ENCODE peak calls at places on chromosomes 11 and 22, in four cellular contexts. X is uterus, I is prostate gland, L is nephron progenitor cell. B is an unnamed sample.

GRCh38 chr11:95248666-95249467 is 17.9 kb upstream of the SESN3 start:
- DNase-seq in X (no peak), L (no peak), I (no peak), B (no peak)

GRCh38 chr11:66172146-66172545 is 96.3 kb upstream of the RAB1B start:
- DNase-seq in X (no peak), L (peak), I (no peak), B (no peak)

GRCh38 chr11:11035331-11035730 is 177.5 kb upstream of the ZBED5 start:
- DNase-seq in L (no peak), X (no peak), I (no peak), B (no peak)

GRCh38 chr22:26559961-26560575 is 29.9 kb downstream of the TPST2 start:
- DNase-seq in X (no peak), I (no peak), L (no peak), B (no peak)

GRCh38 chr22:22110548-22111266 is 128.1 kb upstream of the TOP3B start:
- DNase-seq in X (peak), I (no peak), L (peak), B (peak)

GRCh38 chr22:30894371-30894740 is 74.2 kb downstream of the MORC2 start:
- DNase-seq in L (no peak), X (no peak), I (no peak), B (no peak)

GRCh38 chr11:21110378-21110777 is 441.0 kb downstream of the NELL1 start:
- DNase-seq in X (no peak), L (no peak), I (no peak), B (no peak)

GRCh38 chr11:83057721-83058120 is 14.0 kb downstream of the RAB30 start:
- DNase-seq in X (no peak), I (no peak), L (no peak), B (no peak)

GRCh38 chr11:132576706-132577105 is 955.6 kb downstream of the OPCML start:
- DNase-seq in L (no peak), I (no peak), X (no peak), B (no peak)

GRCh38 chr11:79942071-79942470 is 501.2 kb upstream of the TENM4 start:
- DNase-seq in X (no peak), I (no peak), L (no peak), B (no peak)

GRCh38 chr22:17562906-17563870 is at the start of gene SLC25A18:
- DNase-seq in L (no peak), X (peak), I (no peak), B (no peak)

GRCh38 chr11:15179167-15179566 is 64.4 kb downstream of the INSC start:
- DNase-seq in I (no peak), X (no peak), L (no peak), B (no peak)

GRCh38 chr11:126194121-126194543 is 17.3 kb downstream of the RPUSD4 start:
- DNase-seq in I (peak), X (peak), L (peak), B (no peak)

GRCh38 chr11:75421035-75421602 is 11.9 kb downstream of the KLHL35 start:
- DNase-seq in X (no peak), I (no peak), L (no peak), B (no peak)

GRCh38 chr11:13664351-13664750 is 4.1 kb upstream of the FAR1 start:
- DNase-seq in X (no peak), L (no peak), I (no peak), B (no peak)

GRCh38 chr11:607971-608659 is 7.6 kb downstream of the IRF7 start:
- DNase-seq in I (no peak), L (no peak), X (no peak), B (no peak)

GRCh38 chr22:39205344-39206021 is 39.3 kb downstream of the PDGFB start:
- DNase-seq in I (no peak), X (no peak), L (no peak), B (no peak)

GRCh38 chr11:33128739-33129138 is 32.5 kb downstream of the CSTF3 start:
- DNase-seq in L (no peak), I (peak), X (no peak), B (no peak)

DNA sequence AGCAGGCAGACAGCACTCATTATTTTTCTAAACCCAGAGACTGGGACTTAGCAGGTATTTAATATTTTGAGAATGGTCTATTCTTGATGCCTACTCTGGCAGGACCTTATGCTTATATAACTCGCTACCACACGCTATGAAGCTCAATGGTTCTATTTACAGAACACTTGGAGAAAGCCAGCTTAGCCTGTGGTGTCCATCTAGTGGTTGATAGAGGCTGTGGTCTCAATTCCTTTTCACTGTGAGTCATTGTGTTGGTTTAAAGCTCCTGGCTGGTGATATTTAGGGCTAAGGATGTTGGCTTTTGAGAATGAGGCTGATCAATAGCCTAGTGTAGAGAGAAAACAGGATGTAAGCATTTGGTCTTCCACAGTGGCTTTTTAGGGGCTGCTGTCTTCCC is 206.4 kb downstream of the DBX1 start:
- DNase-seq in I (no peak), L (no peak), X (no peak), B (no peak)
- TF ChIP-seq CTCF in I (peak), L (peak), X (peak), B (no peak)

GRCh38 chr11:23509023-23509422 is 648.7 kb upstream of the CCDC179 start:
- DNase-seq in X (no peak), L (no peak), I (no peak), B (no peak)
- TF ChIP-seq CTCF in X (no peak), L (no peak), I (no peak), B (no peak)

DNA sequence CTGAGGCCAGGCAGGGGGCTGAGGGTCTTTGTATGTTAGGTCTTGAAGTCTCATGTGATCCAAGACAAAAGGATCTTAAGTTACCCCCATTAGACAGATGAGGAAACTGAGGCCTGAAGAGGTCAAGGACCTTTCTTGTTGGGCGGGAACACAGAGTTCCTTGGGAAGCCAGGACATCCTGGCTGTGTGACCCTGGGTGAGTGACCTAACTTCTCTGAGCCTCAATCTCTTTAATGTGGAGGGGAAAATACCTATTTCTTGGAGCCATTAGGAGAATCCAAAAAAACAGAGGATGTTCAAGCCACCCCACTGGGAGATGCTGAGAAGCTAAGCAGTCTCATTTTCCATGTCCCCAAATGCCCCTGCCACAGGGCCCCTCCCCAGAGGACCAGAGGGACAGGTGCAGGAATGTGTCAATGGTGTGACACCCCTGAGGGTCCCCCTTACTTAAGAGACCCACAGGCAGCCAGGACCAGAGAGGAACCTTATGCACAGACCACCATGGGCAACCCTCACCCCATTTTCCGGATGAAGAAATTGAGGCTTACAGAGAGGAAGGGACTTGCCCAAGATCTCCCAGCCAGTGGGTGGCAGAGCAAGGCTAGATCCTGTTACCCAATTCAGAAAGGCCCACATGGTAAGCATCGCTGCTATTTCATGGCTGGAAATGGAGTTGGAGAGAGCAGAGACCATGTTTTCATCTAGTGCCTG is 8.0 kb downstream of the RAC2 start:
- DNase-seq in I (no peak), L (no peak), X (no peak), B (no peak)
- TF ChIP-seq CTCF in I (no peak), L (no peak), X (no peak), B (no peak)

DNA sequence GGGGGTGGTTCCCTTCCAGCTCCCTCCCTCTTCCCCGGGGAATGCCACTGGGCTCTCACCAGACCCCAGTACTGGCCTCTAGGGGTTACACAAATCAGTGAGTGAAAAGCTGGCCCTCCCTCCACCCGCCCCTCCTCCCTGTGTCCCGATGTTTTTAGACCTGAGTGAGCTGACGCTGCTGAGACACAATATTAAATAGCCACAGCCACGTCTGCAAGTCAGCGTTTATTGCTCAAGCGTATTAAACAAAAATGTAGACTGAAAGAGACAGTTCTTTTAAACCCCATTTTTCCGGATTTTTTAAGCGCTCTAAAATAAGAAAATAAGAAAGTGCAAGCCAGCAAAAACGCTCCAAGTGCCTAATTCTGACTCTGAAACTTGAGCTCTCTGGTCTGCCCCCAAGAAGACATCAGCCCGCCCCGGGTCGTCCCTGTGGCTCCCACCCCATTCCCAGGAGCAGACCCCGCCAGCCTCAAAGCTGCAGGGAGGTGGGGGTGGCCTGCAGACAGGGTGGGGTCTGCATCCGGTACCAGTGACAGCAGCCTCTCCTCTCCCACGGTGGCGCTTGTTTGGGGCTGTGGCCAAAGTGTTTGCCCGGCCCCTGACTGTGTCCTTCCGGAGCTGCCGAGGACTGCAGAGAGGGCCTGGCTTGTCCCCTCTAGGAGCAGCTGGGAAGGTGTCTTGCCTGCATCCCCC is 1.2 kb upstream of the TTLL8 start:
- DNase-seq in I (no peak), X (no peak), L (peak), B (no peak)
- TF ChIP-seq CTCF in I (no peak), X (no peak), L (peak), B (no peak)

GRCh38 chr11:102661040-102661439 is 35.9 kb upstream of the MMP20 start:
- DNase-seq in I (no peak), X (no peak), L (no peak), B (no peak)

GRCh38 chr11:102669664-102670063 is 35.9 kb downstream of the MMP27 start:
- DNase-seq in L (no peak), X (no peak), I (no peak), B (no peak)

GRCh38 chr11:102662607-102663006 is 37.5 kb upstream of the MMP20 start:
- DNase-seq in I (no peak), L (no peak), X (no peak), B (no peak)

GRCh38 chr11:102664001-102664752 is 39.0 kb upstream of the MMP20 start:
- DNase-seq in L (no peak), I (no peak), X (no peak), B (no peak)

GRCh38 chr11:102666331-102666957 is 39.1 kb downstream of the MMP27 start:
- DNase-seq in L (peak), I (peak), X (no peak), B (no peak)
- TF ChIP-seq CTCF in L (peak), I (peak), X (peak), B (no peak)

DNA sequence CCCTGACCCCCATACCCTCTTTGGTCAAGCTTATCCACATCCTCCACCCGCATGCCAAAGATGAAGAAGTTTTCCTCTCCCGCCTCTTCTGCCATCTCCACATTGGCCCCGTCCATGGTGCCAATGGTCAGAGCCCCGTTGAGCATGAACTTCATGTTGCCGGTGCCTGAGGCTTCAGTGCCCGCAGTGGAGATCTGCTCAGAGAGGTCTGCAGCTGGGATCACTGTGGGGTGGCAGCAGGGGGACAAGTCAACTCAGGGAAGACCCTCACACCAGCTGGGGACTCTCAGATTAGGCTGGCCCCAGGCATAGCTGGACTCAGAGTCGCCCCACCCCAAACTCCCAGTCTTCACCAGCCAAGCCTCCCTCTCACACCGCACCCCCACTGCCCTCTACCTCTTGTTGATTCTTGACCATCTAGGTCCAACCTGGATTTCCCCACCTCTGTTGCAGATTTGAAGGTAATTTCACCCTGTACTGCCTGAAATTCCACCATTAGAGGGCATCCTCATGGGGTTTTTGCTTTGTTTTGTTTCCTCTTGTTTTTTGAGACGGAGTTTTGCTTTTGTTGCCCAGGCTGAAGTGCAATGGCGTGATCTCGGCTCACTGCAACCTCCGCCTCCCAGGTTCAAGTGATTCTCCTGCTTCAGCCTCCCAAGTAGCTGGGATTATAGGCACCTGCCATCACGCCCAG is 6.6 kb upstream of the RASGRP2 start:
- DNase-seq in I (no peak), L (no peak), X (no peak), B (no peak)
- TF ChIP-seq CTCF in I (no peak), L (no peak), X (no peak), B (no peak)

GRCh38 chr11:70063555-70063954 is 14.6 kb upstream of the ANO1 start:
- DNase-seq in X (no peak), L (no peak), I (peak), B (no peak)
- TF ChIP-seq CTCF in X (no peak), L (no peak), I (no peak), B (no peak)

DNA sequence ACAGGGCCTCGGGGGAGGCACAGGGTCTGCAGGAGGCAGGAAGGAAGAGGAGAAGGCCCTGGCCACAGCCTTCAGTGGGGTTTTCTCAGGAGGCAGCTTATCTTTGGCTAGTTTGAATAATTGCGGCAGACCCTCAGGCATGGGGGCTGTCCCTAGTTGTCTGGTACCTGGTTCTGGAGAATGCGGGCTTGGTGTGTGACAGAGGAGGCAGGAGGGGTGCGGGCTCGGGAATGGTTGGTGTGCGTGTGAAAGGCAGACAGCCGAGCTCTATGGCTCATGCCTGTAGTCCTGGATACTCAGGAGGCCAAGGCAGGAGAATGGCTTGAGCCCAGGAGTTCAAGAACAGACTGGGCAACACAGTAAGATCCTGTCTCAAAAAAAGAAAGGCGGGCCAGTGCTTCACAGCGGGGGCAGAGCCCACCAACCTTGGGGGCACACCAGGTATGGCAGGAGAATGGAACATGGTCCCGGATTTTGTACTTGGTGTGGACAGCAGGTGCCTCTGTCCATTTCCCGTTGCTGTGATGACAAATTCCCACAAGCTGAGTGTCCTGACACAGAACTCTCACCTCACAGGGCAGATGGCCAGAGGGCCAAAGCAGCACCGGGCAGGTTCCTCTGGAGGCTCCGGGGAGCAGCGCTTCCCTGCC is 640.6 kb downstream of the TBC1D22A start:
- DNase-seq in L (no peak), X (no peak), I (no peak), B (no peak)
- TF ChIP-seq CTCF in L (no peak), X (no peak), I (no peak), B (no peak)

GRCh38 chr11:62370743-62371440 is 33.6 kb downstream of the ASRGL1 start:
- DNase-seq in X (no peak), L (no peak), I (no peak), B (peak)
- TF ChIP-seq CTCF in X (no peak), L (no peak), I (no peak), B (no peak)

B was measured in activated B cell treated with CpG ODN at 0.5 μM for 24 hours.